ENCODE peak calls at places on chromosomes 11 and 22, in four cellular contexts. One of them, this sample, is unnamed.

GRCh38 chr11:16669799-16670415 is 68.5 kb upstream of the C11orf58 start:
- DNase-seq in H9: peak; percentile 77
- DNase-seq in H1: no peak
- DNase-seq in mesendoderm: peak; percentile 96
- DNase-seq in this sample: peak; percentile 25

GRCh38 chr22:46060292-46061123 is 83.5 kb upstream of the WNT7B start:
- DNase-seq in mesendoderm: no peak
- DNase-seq in H9: no peak
- DNase-seq in H1: no peak
- DNase-seq in this sample: no peak

GRCh38 chr11:125468025-125468424 is 28.0 kb downstream of the FEZ1 start:
- DNase-seq in H1: no peak
- DNase-seq in H9: no peak
- DNase-seq in mesendoderm: no peak
- DNase-seq in this sample: no peak

GRCh38 chr22:41288245-41288946 is 2.4 kb upstream of the RANGAP1 start:
- DNase-seq in H1: no peak
- DNase-seq in H9: peak; percentile 58
- DNase-seq in mesendoderm: peak; percentile 96
- DNase-seq in this sample: peak; percentile 88

GRCh38 chr11:492416-493226 is 14.4 kb downstream of the RNH1 start:
- DNase-seq in H9: no peak
- DNase-seq in H1: peak; percentile 46
- DNase-seq in mesendoderm: no peak
- DNase-seq in this sample: no peak

GRCh38 chr11:113329725-113330124 is 15.3 kb downstream of the TTC12 start:
- DNase-seq in H9: no peak
- DNase-seq in mesendoderm: no peak
- DNase-seq in H1: no peak
- DNase-seq in this sample: no peak

GRCh38 chr11:109680127-109680526 is 258.1 kb downstream of the C11orf87 start:
- DNase-seq in mesendoderm: no peak
- DNase-seq in H9: no peak
- DNase-seq in H1: no peak
- DNase-seq in this sample: peak; percentile 18

GRCh38 chr11:95831198-95831883 is 41.0 kb downstream of the CEP57 start:
- DNase-seq in mesendoderm: peak; percentile 31
- DNase-seq in H1: no peak
- DNase-seq in H9: no peak
- DNase-seq in this sample: peak; percentile 96

GRCh38 chr11:8100151-8100550 is 19.1 kb downstream of the TUB start:
- DNase-seq in H9: no peak
- DNase-seq in mesendoderm: no peak
- DNase-seq in H1: no peak
- DNase-seq in this sample: no peak

GRCh38 chr11:125148011-125148410 is 16.5 kb upstream of the PKNOX2 start:
- DNase-seq in H9: no peak
- DNase-seq in mesendoderm: no peak
- DNase-seq in H1: no peak
- DNase-seq in this sample: no peak

GRCh38 chr22:49185312-49185969 is 642.2 kb downstream of the BRD1 start:
- DNase-seq in H1: no peak
- DNase-seq in H9: no peak
- DNase-seq in mesendoderm: no peak
- DNase-seq in this sample: no peak

GRCh38 chr11:46306296-46306853 is 28.9 kb downstream of the CREB3L1 start:
- DNase-seq in mesendoderm: peak; percentile 45
- DNase-seq in H1: no peak
- DNase-seq in H9: no peak
- DNase-seq in this sample: peak; percentile 61

GRCh38 chr11:2521081-2521480 is 76.3 kb downstream of the KCNQ1 start:
- DNase-seq in H1: no peak
- DNase-seq in mesendoderm: no peak
- DNase-seq in H9: peak; percentile 14
- DNase-seq in this sample: no peak

GRCh38 chr11:83583953-83584352 is 297.8 kb upstream of the CCDC90B start:
- DNase-seq in H9: no peak
- DNase-seq in H1: no peak
- DNase-seq in mesendoderm: no peak
- DNase-seq in this sample: peak; percentile 80

GRCh38 chr11:33640730-33641371 is 59.8 kb downstream of the C11orf91 start:
- DNase-seq in mesendoderm: no peak
- DNase-seq in H9: no peak
- DNase-seq in H1: no peak
- DNase-seq in this sample: no peak

GRCh38 chr11:22923561-22923960 is 63.3 kb upstream of the CCDC179 start:
- DNase-seq in H1: no peak
- DNase-seq in mesendoderm: no peak
- DNase-seq in H9: no peak
- DNase-seq in this sample: no peak

GRCh38 chr22:44456661-44457412 is 41.2 kb downstream of the RTL6 start:
- DNase-seq in H1: no peak
- DNase-seq in H9: no peak
- DNase-seq in mesendoderm: no peak
- DNase-seq in this sample: no peak

GRCh38 chr11:129333873-129334272 is 41.8 kb upstream of the BARX2 start:
- DNase-seq in H9: no peak
- DNase-seq in H1: no peak
- DNase-seq in mesendoderm: no peak
- DNase-seq in this sample: no peak

GRCh38 chr11:1387961-1388762 is 1.6 kb upstream of the BRSK2 start:
- DNase-seq in mesendoderm: peak; percentile 55
- DNase-seq in H9: peak; percentile 71
- DNase-seq in H1: peak; percentile 63
- DNase-seq in this sample: no peak

GRCh38 chr11:10492084-10492483 is 37.0 kb downstream of the AMPD3 start:
- DNase-seq in H1: no peak
- DNase-seq in H9: no peak
- DNase-seq in mesendoderm: no peak
- DNase-seq in this sample: no peak

GRCh38 chr11:123180574-123180973 is 14.5 kb downstream of the CLMP start:
- DNase-seq in mesendoderm: no peak
- DNase-seq in H1: no peak
- DNase-seq in H9: no peak
- DNase-seq in this sample: no peak

GRCh38 chr11:123179571-123179970 is 15.5 kb downstream of the CLMP start:
- DNase-seq in H1: no peak
- DNase-seq in mesendoderm: no peak
- DNase-seq in H9: no peak
- DNase-seq in this sample: no peak

GRCh38 chr11:123181075-123181474 is 14.0 kb downstream of the CLMP start:
- DNase-seq in mesendoderm: no peak
- DNase-seq in H9: no peak
- DNase-seq in H1: no peak
- DNase-seq in this sample: no peak

GRCh38 chr11:123182101-123182500 is 12.9 kb downstream of the CLMP start:
- DNase-seq in H9: no peak
- DNase-seq in mesendoderm: peak; percentile 53
- DNase-seq in H1: no peak
- DNase-seq in this sample: no peak

GRCh38 chr11:123180166-123180565 is 14.9 kb downstream of the CLMP start:
- DNase-seq in H1: no peak
- DNase-seq in H9: no peak
- DNase-seq in mesendoderm: peak; percentile 57
- DNase-seq in this sample: peak; percentile 38
- H3K56ac ChIP-seq in H1: no peak overlapping the region
- H3K56ac ChIP-seq in H9: no peak overlapping the region
- H3K56ac ChIP-seq in mesendoderm: peak overlapping the region; percentile 7
- H3K56ac ChIP-seq in this sample: no peak overlapping the region

DNA sequence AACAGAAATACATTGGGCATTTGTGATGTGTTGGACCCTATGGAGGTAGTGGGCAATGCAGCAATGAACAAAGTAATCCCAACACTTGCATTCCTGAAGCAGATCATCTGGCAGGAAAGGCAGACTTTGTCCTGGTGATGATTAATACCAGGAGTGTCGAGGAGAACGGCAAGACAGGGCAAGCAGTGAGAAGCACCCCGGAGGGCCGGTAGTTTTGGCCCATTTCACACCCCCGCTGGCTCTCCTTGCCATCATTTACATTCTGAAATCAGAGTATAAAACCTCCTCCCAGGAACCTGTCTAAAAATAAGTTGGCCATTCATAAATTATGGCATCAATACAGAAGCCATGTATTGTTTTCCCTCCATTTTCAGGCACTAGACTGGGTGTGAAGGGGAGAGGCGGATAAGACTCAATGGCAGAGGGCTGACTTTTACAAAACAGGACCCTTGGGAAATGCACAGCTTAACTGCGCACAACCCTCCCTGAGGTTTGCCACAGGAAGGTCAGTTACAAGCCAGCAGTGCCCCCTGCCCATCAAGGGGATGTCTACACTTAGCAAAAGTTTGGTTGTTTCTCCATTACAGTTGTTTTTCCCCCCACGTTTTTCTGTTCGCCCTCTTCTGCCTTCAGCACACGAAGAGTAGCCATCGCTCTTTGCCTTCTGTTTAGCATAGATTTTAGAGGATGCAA is 55.6 kb downstream of the OPCML start:
- DNase-seq in H9: peak; percentile 44
- DNase-seq in H1: no peak
- DNase-seq in mesendoderm: peak; percentile 41
- DNase-seq in this sample: no peak
- H3K56ac ChIP-seq in H9: no peak overlapping the region
- H3K56ac ChIP-seq in H1: no peak overlapping the region
- H3K56ac ChIP-seq in mesendoderm: no peak overlapping the region
- H3K56ac ChIP-seq in this sample: no peak overlapping the region

GRCh38 chr11:118322721-118323120 is 18.2 kb downstream of the CD3E start:
- DNase-seq in H1: no peak
- DNase-seq in H9: no peak
- DNase-seq in mesendoderm: no peak
- DNase-seq in this sample: no peak
- H3K56ac ChIP-seq in H1: no peak overlapping the region
- H3K56ac ChIP-seq in H9: no peak overlapping the region
- H3K56ac ChIP-seq in mesendoderm: no peak overlapping the region
- H3K56ac ChIP-seq in this sample: no peak overlapping the region

GRCh38 chr11:29019960-29020683 is 911.9 kb downstream of the METTL15 start:
- DNase-seq in H1: peak; percentile 45
- DNase-seq in H9: peak; percentile 24
- DNase-seq in mesendoderm: peak; percentile 52
- DNase-seq in this sample: peak; percentile 66
- H3K56ac ChIP-seq in H1: no peak overlapping the region
- H3K56ac ChIP-seq in H9: no peak overlapping the region
- H3K56ac ChIP-seq in mesendoderm: no peak overlapping the region
- H3K56ac ChIP-seq in this sample: no peak overlapping the region

This sample was measured in IMR-90.